ENCODE peak calls at places on chromosomes 6 and 20, in nine cellular contexts. P, E, U, F, Q, K, I, V and W are unnamed samples.

GRCh38 chr20:57118964-57119363 is 147.5 kb downstream of the BMP7 start:
- DNase-seq in P (no peak), E (no peak), U (no peak), F (no peak), Q (no peak), K (no peak), I (no peak), V (no peak), W (no peak)

GRCh38 chr6:144017167-144018094 is 9.4 kb upstream of the PLAGL1 start:
- DNase-seq in P (no peak), E (no peak), U (no peak), F (no peak), Q (no peak), K (no peak), I (no peak), V (no peak), W (no peak)

GRCh38 chr20:1807394-1807793 is 87.8 kb upstream of the SIRPA start:
- DNase-seq in P (no peak), E (no peak), U (no peak), F (no peak), Q (no peak), K (peak; percentile 23), I (no peak), V (no peak), W (no peak)

GRCh38 chr6:63644668-63645326 is 9.2 kb downstream of the PHF3 start:
- DNase-seq in P (no peak), E (peak; percentile 66), U (no peak), F (no peak), Q (no peak), K (no peak), I (peak; percentile 45), V (no peak), W (no peak)

GRCh38 chr6:38933426-38933825 is 115.2 kb upstream of the GLP1R start:
- DNase-seq in P (no peak), E (peak; percentile 42), U (no peak), F (peak; percentile 2), Q (peak; percentile 29), K (no peak), I (no peak), V (no peak), W (no peak)

GRCh38 chr20:39879296-39879695 is 809.7 kb downstream of the MAFB start:
- DNase-seq in P (no peak), E (peak; percentile 41), U (no peak), F (no peak), Q (no peak), K (no peak), I (no peak), V (no peak), W (no peak)

GRCh38 chr20:10965936-10966470 is 292.2 kb upstream of the JAG1 start:
- DNase-seq in P (no peak), E (no peak), U (no peak), F (no peak), Q (no peak), K (no peak), I (no peak), V (no peak), W (no peak)

GRCh38 chr6:4253604-4254211 is 118.3 kb upstream of the ECI2 start:
- DNase-seq in P (no peak), E (peak; percentile 70), U (peak; percentile 42), F (peak; percentile 16), Q (peak; percentile 20), K (no peak), I (peak; percentile 51), V (peak; percentile 12), W (no peak)

GRCh38 chr20:35395728-35396127 is 16.0 kb downstream of the UQCC1 start:
- DNase-seq in P (no peak), E (no peak), U (peak; percentile 45), F (no peak), Q (no peak), K (no peak), I (peak; percentile 15), V (peak; percentile 64), W (no peak)

GRCh38 chr6:143759666-143760065 is 81.9 kb downstream of the PHACTR2 start:
- DNase-seq in P (no peak), E (peak; percentile 8), U (no peak), F (no peak), Q (no peak), K (no peak), I (no peak), V (no peak), W (no peak)

GRCh38 chr6:90193359-90193758 is 103.3 kb downstream of the BACH2 start:
- DNase-seq in P (no peak), E (no peak), U (no peak), F (no peak), Q (no peak), K (no peak), I (no peak), V (no peak), W (no peak)